ENCODE peak calls at places on chromosomes 6 and 20, in ten cellular contexts. One of them, this sample, is unnamed.

GRCh38 chr6:170445487-170445886 is 107.6 kb downstream of the PSMB1 start:
- DNase-seq in transverse colon: no peak
- DNase-seq in GM13977: no peak
- DNase-seq in ACHN: no peak
- DNase-seq in midbrain: no peak
- DNase-seq in stimulated activated CD4-positive, alpha-beta T cell treated with anti-CD3 and anti-CD28 coated beads, Interleukin-12 subunit alpha, Interleukin-12 subunit beta, amount 100 ng/mL, for 4 hours: no peak
- DNase-seq in activated CD8-positive, alpha-beta T cell treated with anti-CD3 and anti-CD28 coated beads, Interleukin-2, amount 10 ng/mL, durations not matched to agents 7 days and 5 days: no peak
- DNase-seq in kidney tubule cell: no peak
- DNase-seq in endothelial cell: no peak
- DNase-seq in NCI-H446: no peak
- DNase-seq in this sample: no peak

GRCh38 chr6:37675606-37676005 is 22.1 kb downstream of the MDGA1 start:
- DNase-seq in NCI-H446: no peak
- DNase-seq in kidney tubule cell: peak
- DNase-seq in stimulated activated CD4-positive, alpha-beta T cell treated with anti-CD3 and anti-CD28 coated beads, Interleukin-12 subunit alpha, Interleukin-12 subunit beta, amount 100 ng/mL, for 4 hours: no peak
- DNase-seq in activated CD8-positive, alpha-beta T cell treated with anti-CD3 and anti-CD28 coated beads, Interleukin-2, amount 10 ng/mL, durations not matched to agents 7 days and 5 days: no peak
- DNase-seq in ACHN: no peak
- DNase-seq in endothelial cell: no peak
- DNase-seq in midbrain: no peak
- DNase-seq in GM13977: no peak
- DNase-seq in transverse colon: no peak
- DNase-seq in this sample: no peak

GRCh38 chr20:59831024-59831900 is 102.2 kb downstream of the SYCP2 start:
- DNase-seq in midbrain: no peak
- DNase-seq in NCI-H446: no peak
- DNase-seq in GM13977: peak
- DNase-seq in transverse colon: peak
- DNase-seq in activated CD8-positive, alpha-beta T cell treated with anti-CD3 and anti-CD28 coated beads, Interleukin-2, amount 10 ng/mL, durations not matched to agents 7 days and 5 days: no peak
- DNase-seq in kidney tubule cell: peak
- DNase-seq in ACHN: no peak
- DNase-seq in endothelial cell: no peak
- DNase-seq in stimulated activated CD4-positive, alpha-beta T cell treated with anti-CD3 and anti-CD28 coated beads, Interleukin-12 subunit alpha, Interleukin-12 subunit beta, amount 100 ng/mL, for 4 hours: no peak
- DNase-seq in this sample: no peak

GRCh38 chr20:25149986-25150385 is 45.5 kb upstream of the ENTPD6 start:
- DNase-seq in kidney tubule cell: no peak
- DNase-seq in ACHN: no peak
- DNase-seq in midbrain: no peak
- DNase-seq in stimulated activated CD4-positive, alpha-beta T cell treated with anti-CD3 and anti-CD28 coated beads, Interleukin-12 subunit alpha, Interleukin-12 subunit beta, amount 100 ng/mL, for 4 hours: no peak
- DNase-seq in activated CD8-positive, alpha-beta T cell treated with anti-CD3 and anti-CD28 coated beads, Interleukin-2, amount 10 ng/mL, durations not matched to agents 7 days and 5 days: no peak
- DNase-seq in endothelial cell: no peak
- DNase-seq in NCI-H446: no peak
- DNase-seq in GM13977: no peak
- DNase-seq in transverse colon: no peak
- DNase-seq in this sample: no peak

GRCh38 chr6:131819507-131820228 is 11.8 kb downstream of the ENPP1 start:
- DNase-seq in GM13977: no peak
- DNase-seq in activated CD8-positive, alpha-beta T cell treated with anti-CD3 and anti-CD28 coated beads, Interleukin-2, amount 10 ng/mL, durations not matched to agents 7 days and 5 days: no peak
- DNase-seq in ACHN: no peak
- DNase-seq in transverse colon: no peak
- DNase-seq in NCI-H446: no peak
- DNase-seq in midbrain: no peak
- DNase-seq in endothelial cell: no peak
- DNase-seq in kidney tubule cell: peak
- DNase-seq in stimulated activated CD4-positive, alpha-beta T cell treated with anti-CD3 and anti-CD28 coated beads, Interleukin-12 subunit alpha, Interleukin-12 subunit beta, amount 100 ng/mL, for 4 hours: no peak
- DNase-seq in this sample: peak

GRCh38 chr6:52180787-52181558 is 5.2 kb upstream of the IL17A start:
- DNase-seq in ACHN: no peak
- DNase-seq in stimulated activated CD4-positive, alpha-beta T cell treated with anti-CD3 and anti-CD28 coated beads, Interleukin-12 subunit alpha, Interleukin-12 subunit beta, amount 100 ng/mL, for 4 hours: no peak
- DNase-seq in activated CD8-positive, alpha-beta T cell treated with anti-CD3 and anti-CD28 coated beads, Interleukin-2, amount 10 ng/mL, durations not matched to agents 7 days and 5 days: no peak
- DNase-seq in transverse colon: no peak
- DNase-seq in endothelial cell: no peak
- DNase-seq in midbrain: no peak
- DNase-seq in GM13977: no peak
- DNase-seq in kidney tubule cell: no peak
- DNase-seq in NCI-H446: no peak
- DNase-seq in this sample: no peak

GRCh38 chr6:136989591-136990578 is 54.9 kb downstream of the IL20RA start:
- DNase-seq in stimulated activated CD4-positive, alpha-beta T cell treated with anti-CD3 and anti-CD28 coated beads, Interleukin-12 subunit alpha, Interleukin-12 subunit beta, amount 100 ng/mL, for 4 hours: no peak
- DNase-seq in kidney tubule cell: no peak
- DNase-seq in activated CD8-positive, alpha-beta T cell treated with anti-CD3 and anti-CD28 coated beads, Interleukin-2, amount 10 ng/mL, durations not matched to agents 7 days and 5 days: no peak
- DNase-seq in GM13977: no peak
- DNase-seq in NCI-H446: no peak
- DNase-seq in ACHN: no peak
- DNase-seq in midbrain: no peak
- DNase-seq in endothelial cell: peak
- DNase-seq in transverse colon: peak
- DNase-seq in this sample: peak

GRCh38 chr6:34468378-34468892 is 2.6 kb downstream of the PACSIN1 start:
- DNase-seq in ACHN: no peak
- DNase-seq in NCI-H446: no peak
- DNase-seq in endothelial cell: no peak
- DNase-seq in GM13977: peak
- DNase-seq in midbrain: no peak
- DNase-seq in activated CD8-positive, alpha-beta T cell treated with anti-CD3 and anti-CD28 coated beads, Interleukin-2, amount 10 ng/mL, durations not matched to agents 7 days and 5 days: no peak
- DNase-seq in transverse colon: peak
- DNase-seq in kidney tubule cell: no peak
- DNase-seq in stimulated activated CD4-positive, alpha-beta T cell treated with anti-CD3 and anti-CD28 coated beads, Interleukin-12 subunit alpha, Interleukin-12 subunit beta, amount 100 ng/mL, for 4 hours: no peak
- DNase-seq in this sample: no peak

GRCh38 chr6:71364910-71365542 is 76.4 kb downstream of the OGFRL1 start:
- DNase-seq in ACHN: no peak
- DNase-seq in transverse colon: no peak
- DNase-seq in activated CD8-positive, alpha-beta T cell treated with anti-CD3 and anti-CD28 coated beads, Interleukin-2, amount 10 ng/mL, durations not matched to agents 7 days and 5 days: no peak
- DNase-seq in endothelial cell: no peak
- DNase-seq in NCI-H446: no peak
- DNase-seq in GM13977: no peak
- DNase-seq in midbrain: no peak
- DNase-seq in stimulated activated CD4-positive, alpha-beta T cell treated with anti-CD3 and anti-CD28 coated beads, Interleukin-12 subunit alpha, Interleukin-12 subunit beta, amount 100 ng/mL, for 4 hours: no peak
- DNase-seq in kidney tubule cell: no peak
- DNase-seq in this sample: no peak

GRCh38 chr6:6348251-6348650 is 27.8 kb upstream of the F13A1 start:
- DNase-seq in activated CD8-positive, alpha-beta T cell treated with anti-CD3 and anti-CD28 coated beads, Interleukin-2, amount 10 ng/mL, durations not matched to agents 7 days and 5 days: no peak
- DNase-seq in ACHN: no peak
- DNase-seq in midbrain: no peak
- DNase-seq in endothelial cell: no peak
- DNase-seq in GM13977: no peak
- DNase-seq in stimulated activated CD4-positive, alpha-beta T cell treated with anti-CD3 and anti-CD28 coated beads, Interleukin-12 subunit alpha, Interleukin-12 subunit beta, amount 100 ng/mL, for 4 hours: no peak
- DNase-seq in NCI-H446: no peak
- DNase-seq in kidney tubule cell: no peak
- DNase-seq in transverse colon: no peak
- DNase-seq in this sample: no peak

GRCh38 chr20:44848254-44849015 is 37.1 kb upstream of the YWHAB start:
- DNase-seq in midbrain: no peak
- DNase-seq in ACHN: no peak
- DNase-seq in NCI-H446: no peak
- DNase-seq in kidney tubule cell: no peak
- DNase-seq in GM13977: no peak
- DNase-seq in transverse colon: no peak
- DNase-seq in stimulated activated CD4-positive, alpha-beta T cell treated with anti-CD3 and anti-CD28 coated beads, Interleukin-12 subunit alpha, Interleukin-12 subunit beta, amount 100 ng/mL, for 4 hours: no peak
- DNase-seq in activated CD8-positive, alpha-beta T cell treated with anti-CD3 and anti-CD28 coated beads, Interleukin-2, amount 10 ng/mL, durations not matched to agents 7 days and 5 days: no peak
- DNase-seq in endothelial cell: no peak
- DNase-seq in this sample: no peak

GRCh38 chr20:35385733-35386132 is 26.0 kb downstream of the UQCC1 start:
- DNase-seq in GM13977: no peak
- DNase-seq in kidney tubule cell: no peak
- DNase-seq in activated CD8-positive, alpha-beta T cell treated with anti-CD3 and anti-CD28 coated beads, Interleukin-2, amount 10 ng/mL, durations not matched to agents 7 days and 5 days: no peak
- DNase-seq in endothelial cell: no peak
- DNase-seq in transverse colon: no peak
- DNase-seq in ACHN: no peak
- DNase-seq in NCI-H446: no peak
- DNase-seq in midbrain: no peak
- DNase-seq in stimulated activated CD4-positive, alpha-beta T cell treated with anti-CD3 and anti-CD28 coated beads, Interleukin-12 subunit alpha, Interleukin-12 subunit beta, amount 100 ng/mL, for 4 hours: no peak
- DNase-seq in this sample: no peak

GRCh38 chr20:52103911-52104545 is 87.6 kb downstream of the ZFP64 start:
- DNase-seq in endothelial cell: peak
- DNase-seq in stimulated activated CD4-positive, alpha-beta T cell treated with anti-CD3 and anti-CD28 coated beads, Interleukin-12 subunit alpha, Interleukin-12 subunit beta, amount 100 ng/mL, for 4 hours: peak
- DNase-seq in kidney tubule cell: no peak
- DNase-seq in transverse colon: no peak
- DNase-seq in midbrain: no peak
- DNase-seq in NCI-H446: no peak
- DNase-seq in GM13977: no peak
- DNase-seq in ACHN: no peak
- DNase-seq in activated CD8-positive, alpha-beta T cell treated with anti-CD3 and anti-CD28 coated beads, Interleukin-2, amount 10 ng/mL, durations not matched to agents 7 days and 5 days: peak
- DNase-seq in this sample: peak

GRCh38 chr6:14925627-14926026 is 320.2 kb upstream of the JARID2 start:
- DNase-seq in kidney tubule cell: no peak
- DNase-seq in NCI-H446: no peak
- DNase-seq in midbrain: no peak
- DNase-seq in stimulated activated CD4-positive, alpha-beta T cell treated with anti-CD3 and anti-CD28 coated beads, Interleukin-12 subunit alpha, Interleukin-12 subunit beta, amount 100 ng/mL, for 4 hours: no peak
- DNase-seq in activated CD8-positive, alpha-beta T cell treated with anti-CD3 and anti-CD28 coated beads, Interleukin-2, amount 10 ng/mL, durations not matched to agents 7 days and 5 days: no peak
- DNase-seq in GM13977: no peak
- DNase-seq in ACHN: no peak
- DNase-seq in endothelial cell: no peak
- DNase-seq in transverse colon: no peak
- DNase-seq in this sample: no peak

GRCh38 chr6:116561377-116562018 is 7.9 kb downstream of the CALHM4 start:
- DNase-seq in NCI-H446: peak
- DNase-seq in kidney tubule cell: peak
- DNase-seq in ACHN: peak
- DNase-seq in endothelial cell: peak
- DNase-seq in stimulated activated CD4-positive, alpha-beta T cell treated with anti-CD3 and anti-CD28 coated beads, Interleukin-12 subunit alpha, Interleukin-12 subunit beta, amount 100 ng/mL, for 4 hours: peak
- DNase-seq in activated CD8-positive, alpha-beta T cell treated with anti-CD3 and anti-CD28 coated beads, Interleukin-2, amount 10 ng/mL, durations not matched to agents 7 days and 5 days: peak
- DNase-seq in GM13977: peak
- DNase-seq in midbrain: peak
- DNase-seq in transverse colon: peak
- DNase-seq in this sample: peak

GRCh38 chr6:81769834-81770233 is 17.4 kb upstream of the TENT5A start:
- DNase-seq in endothelial cell: no peak
- DNase-seq in kidney tubule cell: peak
- DNase-seq in stimulated activated CD4-positive, alpha-beta T cell treated with anti-CD3 and anti-CD28 coated beads, Interleukin-12 subunit alpha, Interleukin-12 subunit beta, amount 100 ng/mL, for 4 hours: no peak
- DNase-seq in GM13977: no peak
- DNase-seq in NCI-H446: no peak
- DNase-seq in activated CD8-positive, alpha-beta T cell treated with anti-CD3 and anti-CD28 coated beads, Interleukin-2, amount 10 ng/mL, durations not matched to agents 7 days and 5 days: no peak
- DNase-seq in midbrain: no peak
- DNase-seq in transverse colon: no peak
- DNase-seq in ACHN: no peak
- DNase-seq in this sample: peak

GRCh38 chr20:53294804-53295203 is 298.8 kb downstream of the ZNF217 start:
- DNase-seq in midbrain: no peak
- DNase-seq in activated CD8-positive, alpha-beta T cell treated with anti-CD3 and anti-CD28 coated beads, Interleukin-2, amount 10 ng/mL, durations not matched to agents 7 days and 5 days: no peak
- DNase-seq in NCI-H446: no peak
- DNase-seq in GM13977: no peak
- DNase-seq in kidney tubule cell: no peak
- DNase-seq in transverse colon: no peak
- DNase-seq in endothelial cell: no peak
- DNase-seq in stimulated activated CD4-positive, alpha-beta T cell treated with anti-CD3 and anti-CD28 coated beads, Interleukin-12 subunit alpha, Interleukin-12 subunit beta, amount 100 ng/mL, for 4 hours: no peak
- DNase-seq in ACHN: no peak
- DNase-seq in this sample: no peak

GRCh38 chr6:145283856-145284255 is 451.5 kb downstream of the EPM2A start:
- DNase-seq in kidney tubule cell: no peak
- DNase-seq in NCI-H446: no peak
- DNase-seq in ACHN: no peak
- DNase-seq in stimulated activated CD4-positive, alpha-beta T cell treated with anti-CD3 and anti-CD28 coated beads, Interleukin-12 subunit alpha, Interleukin-12 subunit beta, amount 100 ng/mL, for 4 hours: no peak
- DNase-seq in transverse colon: no peak
- DNase-seq in endothelial cell: no peak
- DNase-seq in activated CD8-positive, alpha-beta T cell treated with anti-CD3 and anti-CD28 coated beads, Interleukin-2, amount 10 ng/mL, durations not matched to agents 7 days and 5 days: no peak
- DNase-seq in midbrain: no peak
- DNase-seq in GM13977: no peak
- DNase-seq in this sample: no peak

GRCh38 chr6:125095501-125096301 is 57.9 kb upstream of the TPD52L1 start:
- DNase-seq in transverse colon: no peak
- DNase-seq in ACHN: no peak
- DNase-seq in activated CD8-positive, alpha-beta T cell treated with anti-CD3 and anti-CD28 coated beads, Interleukin-2, amount 10 ng/mL, durations not matched to agents 7 days and 5 days: no peak
- DNase-seq in GM13977: no peak
- DNase-seq in midbrain: peak
- DNase-seq in stimulated activated CD4-positive, alpha-beta T cell treated with anti-CD3 and anti-CD28 coated beads, Interleukin-12 subunit alpha, Interleukin-12 subunit beta, amount 100 ng/mL, for 4 hours: no peak
- DNase-seq in kidney tubule cell: peak
- DNase-seq in endothelial cell: no peak
- DNase-seq in NCI-H446: no peak
- DNase-seq in this sample: peak

GRCh38 chr6:138404666-138405337 is 779 bp downstream of the HEBP2 start:
- DNase-seq in GM13977: no peak
- DNase-seq in transverse colon: peak
- DNase-seq in kidney tubule cell: no peak
- DNase-seq in ACHN: no peak
- DNase-seq in midbrain: peak
- DNase-seq in stimulated activated CD4-positive, alpha-beta T cell treated with anti-CD3 and anti-CD28 coated beads, Interleukin-12 subunit alpha, Interleukin-12 subunit beta, amount 100 ng/mL, for 4 hours: no peak
- DNase-seq in NCI-H446: no peak
- DNase-seq in activated CD8-positive, alpha-beta T cell treated with anti-CD3 and anti-CD28 coated beads, Interleukin-2, amount 10 ng/mL, durations not matched to agents 7 days and 5 days: peak
- DNase-seq in endothelial cell: no peak
- DNase-seq in this sample: no peak

GRCh38 chr6:152587473-152587872 is 49.7 kb downstream of the SYNE1 start:
- DNase-seq in transverse colon: no peak
- DNase-seq in activated CD8-positive, alpha-beta T cell treated with anti-CD3 and anti-CD28 coated beads, Interleukin-2, amount 10 ng/mL, durations not matched to agents 7 days and 5 days: no peak
- DNase-seq in NCI-H446: no peak
- DNase-seq in kidney tubule cell: no peak
- DNase-seq in stimulated activated CD4-positive, alpha-beta T cell treated with anti-CD3 and anti-CD28 coated beads, Interleukin-12 subunit alpha, Interleukin-12 subunit beta, amount 100 ng/mL, for 4 hours: no peak
- DNase-seq in midbrain: no peak
- DNase-seq in ACHN: no peak
- DNase-seq in GM13977: no peak
- DNase-seq in endothelial cell: no peak
- DNase-seq in this sample: no peak

GRCh38 chr6:44969446-44970175 is 358.5 kb upstream of the RUNX2 start:
- DNase-seq in NCI-H446: no peak
- DNase-seq in ACHN: no peak
- DNase-seq in midbrain: no peak
- DNase-seq in stimulated activated CD4-positive, alpha-beta T cell treated with anti-CD3 and anti-CD28 coated beads, Interleukin-12 subunit alpha, Interleukin-12 subunit beta, amount 100 ng/mL, for 4 hours: no peak
- DNase-seq in endothelial cell: no peak
- DNase-seq in transverse colon: no peak
- DNase-seq in activated CD8-positive, alpha-beta T cell treated with anti-CD3 and anti-CD28 coated beads, Interleukin-2, amount 10 ng/mL, durations not matched to agents 7 days and 5 days: no peak
- DNase-seq in GM13977: no peak
- DNase-seq in kidney tubule cell: no peak
- DNase-seq in this sample: no peak

GRCh38 chr6:54689620-54690019 is 157.0 kb upstream of the FAM83B start:
- DNase-seq in activated CD8-positive, alpha-beta T cell treated with anti-CD3 and anti-CD28 coated beads, Interleukin-2, amount 10 ng/mL, durations not matched to agents 7 days and 5 days: no peak
- DNase-seq in stimulated activated CD4-positive, alpha-beta T cell treated with anti-CD3 and anti-CD28 coated beads, Interleukin-12 subunit alpha, Interleukin-12 subunit beta, amount 100 ng/mL, for 4 hours: no peak
- DNase-seq in midbrain: no peak
- DNase-seq in GM13977: no peak
- DNase-seq in ACHN: no peak
- DNase-seq in NCI-H446: no peak
- DNase-seq in transverse colon: no peak
- DNase-seq in endothelial cell: no peak
- DNase-seq in kidney tubule cell: no peak
- DNase-seq in this sample: no peak

GRCh38 chr6:139475231-139475630 is 100.8 kb upstream of the CITED2 start:
- DNase-seq in midbrain: no peak
- DNase-seq in ACHN: no peak
- DNase-seq in transverse colon: no peak
- DNase-seq in GM13977: no peak
- DNase-seq in kidney tubule cell: no peak
- DNase-seq in endothelial cell: no peak
- DNase-seq in activated CD8-positive, alpha-beta T cell treated with anti-CD3 and anti-CD28 coated beads, Interleukin-2, amount 10 ng/mL, durations not matched to agents 7 days and 5 days: no peak
- DNase-seq in NCI-H446: no peak
- DNase-seq in stimulated activated CD4-positive, alpha-beta T cell treated with anti-CD3 and anti-CD28 coated beads, Interleukin-12 subunit alpha, Interleukin-12 subunit beta, amount 100 ng/mL, for 4 hours: no peak
- DNase-seq in this sample: no peak

GRCh38 chr6:148803979-148804378 is 57.1 kb downstream of the UST start:
- DNase-seq in GM13977: no peak
- DNase-seq in NCI-H446: no peak
- DNase-seq in endothelial cell: no peak
- DNase-seq in transverse colon: no peak
- DNase-seq in kidney tubule cell: no peak
- DNase-seq in midbrain: no peak
- DNase-seq in stimulated activated CD4-positive, alpha-beta T cell treated with anti-CD3 and anti-CD28 coated beads, Interleukin-12 subunit alpha, Interleukin-12 subunit beta, amount 100 ng/mL, for 4 hours: no peak
- DNase-seq in activated CD8-positive, alpha-beta T cell treated with anti-CD3 and anti-CD28 coated beads, Interleukin-2, amount 10 ng/mL, durations not matched to agents 7 days and 5 days: no peak
- DNase-seq in ACHN: no peak
- DNase-seq in this sample: peak

GRCh38 chr6:150331344-150331743 is 37.5 kb upstream of the IYD start:
- DNase-seq in endothelial cell: no peak
- DNase-seq in NCI-H446: no peak
- DNase-seq in kidney tubule cell: no peak
- DNase-seq in midbrain: no peak
- DNase-seq in activated CD8-positive, alpha-beta T cell treated with anti-CD3 and anti-CD28 coated beads, Interleukin-2, amount 10 ng/mL, durations not matched to agents 7 days and 5 days: no peak
- DNase-seq in stimulated activated CD4-positive, alpha-beta T cell treated with anti-CD3 and anti-CD28 coated beads, Interleukin-12 subunit alpha, Interleukin-12 subunit beta, amount 100 ng/mL, for 4 hours: no peak
- DNase-seq in transverse colon: no peak
- DNase-seq in GM13977: no peak
- DNase-seq in ACHN: no peak
- DNase-seq in this sample: no peak

GRCh38 chr20:528923-529594 is 14.5 kb downstream of the CSNK2A1 start:
- DNase-seq in endothelial cell: no peak
- DNase-seq in midbrain: no peak
- DNase-seq in kidney tubule cell: peak
- DNase-seq in NCI-H446: no peak
- DNase-seq in transverse colon: no peak
- DNase-seq in stimulated activated CD4-positive, alpha-beta T cell treated with anti-CD3 and anti-CD28 coated beads, Interleukin-12 subunit alpha, Interleukin-12 subunit beta, amount 100 ng/mL, for 4 hours: no peak
- DNase-seq in ACHN: peak
- DNase-seq in activated CD8-positive, alpha-beta T cell treated with anti-CD3 and anti-CD28 coated beads, Interleukin-2, amount 10 ng/mL, durations not matched to agents 7 days and 5 days: no peak
- DNase-seq in GM13977: no peak
- DNase-seq in this sample: peak

GRCh38 chr20:14860410-14860814 is 523.0 kb upstream of the FLRT3 start:
- DNase-seq in transverse colon: no peak
- DNase-seq in ACHN: no peak
- DNase-seq in NCI-H446: no peak
- DNase-seq in midbrain: no peak
- DNase-seq in endothelial cell: no peak
- DNase-seq in GM13977: no peak
- DNase-seq in stimulated activated CD4-positive, alpha-beta T cell treated with anti-CD3 and anti-CD28 coated beads, Interleukin-12 subunit alpha, Interleukin-12 subunit beta, amount 100 ng/mL, for 4 hours: no peak
- DNase-seq in activated CD8-positive, alpha-beta T cell treated with anti-CD3 and anti-CD28 coated beads, Interleukin-2, amount 10 ng/mL, durations not matched to agents 7 days and 5 days: no peak
- DNase-seq in kidney tubule cell: no peak
- DNase-seq in this sample: no peak

This sample was measured in EL.